ENCODE peak calls at places on chromosome 20, in six cellular contexts. C, P, I, S, Z and T are unnamed samples.

GRCh38 chr20:40843251-40843650 is 154.2 kb upstream of the MAFB start:
- DNase-seq in P (no peak), C (no peak), S (no peak), I (no peak), Z (no peak), T (no peak)

GRCh38 chr20:55291251-55291650 is 714.1 kb downstream of the CBLN4 start:
- DNase-seq in P (no peak), I (no peak), S (no peak), C (no peak), Z (no peak), T (no peak)

GRCh38 chr20:49594143-49594928 is 26.4 kb upstream of the PTGIS start:
- DNase-seq in P (peak; percentile 87), S (no peak), C (peak; percentile 80), I (peak; percentile 77), Z (no peak), T (no peak)

GRCh38 chr20:20743511-20744169 is 31.2 kb upstream of the RALGAPA2 start:
- DNase-seq in P (no peak), S (no peak), C (peak; percentile 85), Z (peak; percentile 65), I (peak; percentile 57), T (no peak)

GRCh38 chr20:330233-331149 is 5.1 kb downstream of the SOX12 start:
- DNase-seq in I (peak; percentile 49), S (peak; percentile 79), Z (peak; percentile 54), P (peak; percentile 66), C (peak; percentile 49), T (peak; percentile 72)

GRCh38 chr20:11216451-11217314 is 542.9 kb upstream of the JAG1 start:
- DNase-seq in C (no peak), I (no peak), S (peak; percentile 81), P (peak; percentile 82), Z (no peak), T (no peak)

GRCh38 chr20:44207066-44207723 is 3.4 kb downstream of the OSER1 start:
- DNase-seq in Z (no peak), S (no peak), I (no peak), P (peak; percentile 35), C (no peak), T (no peak)

GRCh38 chr20:53208110-53208908 is 236.2 kb downstream of the TSHZ2 start:
- DNase-seq in P (no peak), Z (no peak), I (no peak), C (no peak), S (peak; percentile 23), T (no peak)

GRCh38 chr20:1274485-1275313 is 8.6 kb downstream of the SNPH start:
- DNase-seq in S (no peak), Z (no peak), C (no peak), P (no peak), I (no peak), T (no peak)

GRCh38 chr20:4681441-4681840 is 40.3 kb upstream of the PRND start:
- DNase-seq in P (no peak), Z (no peak), C (no peak), S (no peak), I (no peak), T (no peak)

GRCh38 chr20:7943891-7944290 is 3.6 kb upstream of the HAO1 start:
- DNase-seq in Z (no peak), P (no peak), C (no peak), S (no peak), I (no peak), T (no peak)

GRCh38 chr20:62737971-62738881 is 29.6 kb downstream of the NTSR1 start:
- DNase-seq in I (no peak), P (no peak), Z (no peak), C (no peak), S (no peak), T (no peak)

GRCh38 chr20:5390719-5391118 is 74.0 kb upstream of the PROKR2 start:
- DNase-seq in S (no peak), I (no peak), C (no peak), P (no peak), Z (no peak), T (no peak)

GRCh38 chr20:20568604-20569205 is 143.7 kb downstream of the RALGAPA2 start:
- DNase-seq in S (peak; percentile 59), C (no peak), P (peak; percentile 58), I (no peak), Z (no peak), T (peak; percentile 7)

GRCh38 chr20:59770270-59770669 is 163.2 kb downstream of the SYCP2 start:
- DNase-seq in P (no peak), I (no peak), C (no peak), Z (no peak), S (no peak), T (no peak)

GRCh38 chr20:3410464-3410863 is 3.0 kb upstream of the DNAAF9 start:
- DNase-seq in Z (no peak), C (no peak), I (no peak), S (no peak), P (no peak), T (no peak)

GRCh38 chr20:2751868-2752630 is 48.4 kb downstream of the CPXM1 start:
- DNase-seq in C (no peak), Z (peak; percentile 44), P (no peak), I (peak; percentile 43), S (peak; percentile 42), T (peak; percentile 76)

GRCh38 chr20:9609892-9610502 is 95.6 kb downstream of the LAMP5 start:
- DNase-seq in Z (no peak), I (peak; percentile 69), S (peak; percentile 83), P (peak; percentile 71), C (peak; percentile 28), T (no peak)

GRCh38 chr20:54995553-54995952 is 520.2 kb downstream of the DOK5 start:
- DNase-seq in S (peak; percentile 4), I (no peak), P (no peak), C (no peak), Z (no peak), T (peak; percentile 35)

GRCh38 chr20:45104786-45105185 is 3.9 kb upstream of the KCNS1 start:
- DNase-seq in S (no peak), I (no peak), P (peak; percentile 76), C (no peak), Z (no peak), T (peak; percentile 91)

DNA sequence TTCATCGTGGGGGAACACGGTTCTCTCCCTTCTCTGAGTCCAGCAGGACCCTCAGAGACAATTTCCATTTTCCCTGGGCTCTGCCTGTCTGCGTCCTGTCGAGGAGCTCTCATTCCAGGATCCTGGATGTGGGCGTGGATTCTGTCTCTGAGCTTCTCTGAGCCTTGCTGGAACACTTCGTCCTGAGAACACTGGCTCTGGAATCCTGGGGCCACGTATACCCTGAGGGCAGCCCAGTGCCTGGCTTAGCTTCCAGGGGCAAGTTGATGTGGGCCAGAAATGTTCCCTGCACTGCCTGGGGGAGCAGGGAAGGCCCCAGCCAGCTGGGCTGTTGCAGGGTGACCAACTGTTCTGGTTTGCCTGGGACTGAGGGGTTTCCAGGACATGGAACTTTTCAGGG is 309.1 kb downstream of the DHX35 start:
- DNase-seq in I (no peak), C (no peak), Z (no peak), P (no peak), S (no peak), T (no peak)
- TF ChIP-seq POLR2A in I (no peak), C (no peak), Z (no peak), P (no peak), S (no peak), T (no peak)

GRCh38 chr20:23357767-23358562 is 4.0 kb upstream of the GZF1 start:
- DNase-seq in Z (peak; percentile 100), P (peak; percentile 99), S (peak; percentile 100), I (peak; percentile 100), C (peak; percentile 100), T (peak; percentile 86)
- TF ChIP-seq POLR2A in Z (peak; percentile 54), P (peak; percentile 91), S (peak; percentile 72), I (no peak), C (peak; percentile 80), T (peak; percentile 88)

GRCh38 chr20:15111654-15112053 is 774.2 kb upstream of the FLRT3 start:
- DNase-seq in P (no peak), C (no peak), I (no peak), Z (no peak), S (no peak), T (no peak)
- TF ChIP-seq POLR2A in P (no peak), C (no peak), I (no peak), Z (no peak), S (no peak), T (no peak)

GRCh38 chr20:31666258-31667042 is 28.7 kb downstream of the COX4I2 start:
- DNase-seq in I (no peak), S (no peak), Z (no peak), C (peak; percentile 66), P (no peak), T (no peak)
- TF ChIP-seq POLR2A in I (no peak), S (no peak), Z (no peak), C (no peak), P (no peak), T (no peak)

DNA sequence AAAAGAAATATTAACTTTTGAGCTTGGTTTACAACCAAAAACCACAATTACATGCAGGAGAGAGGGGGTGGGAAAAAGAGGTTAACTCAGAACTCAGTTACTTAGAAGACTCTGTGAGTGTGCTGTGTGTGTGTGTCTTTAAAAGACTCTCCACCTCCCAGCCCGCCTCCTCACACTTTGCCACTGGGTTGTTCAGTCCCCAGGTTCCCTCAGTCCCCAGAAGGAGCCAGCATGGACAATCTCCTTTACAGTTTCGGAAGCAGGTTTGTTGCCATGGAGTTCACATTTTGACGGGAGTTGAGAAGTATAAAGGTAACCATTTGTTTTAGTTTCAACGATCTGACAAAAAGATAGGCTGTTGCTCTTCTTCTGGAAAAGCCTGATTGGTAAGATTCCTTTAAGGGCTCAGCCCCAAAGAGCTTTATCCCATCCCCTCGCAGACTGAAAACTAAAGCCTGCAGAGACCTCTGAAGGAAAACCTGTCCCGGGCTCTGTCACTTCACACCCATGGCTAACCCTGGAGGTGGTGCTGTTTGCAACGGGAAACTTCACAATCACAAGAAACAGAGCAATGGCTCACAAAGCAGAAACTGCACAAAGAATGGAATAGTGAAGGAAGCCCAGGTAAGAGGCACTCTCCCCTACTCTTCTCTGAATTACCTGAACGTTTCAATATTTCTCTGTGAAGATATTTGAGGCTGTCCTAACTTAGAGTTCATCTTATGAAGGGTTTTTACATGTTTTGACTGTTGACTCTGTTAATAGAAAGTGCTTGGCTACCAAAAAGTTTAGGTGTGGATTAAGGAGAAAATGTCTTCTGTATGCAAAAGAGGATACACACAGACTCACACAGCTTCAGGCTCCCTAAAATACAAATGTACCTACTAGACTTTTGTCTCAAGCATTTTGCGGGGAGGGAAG is at the start of gene SPTLC3:
- DNase-seq in Z (peak; percentile 18), S (no peak), C (peak; percentile 42), I (peak; percentile 48), P (peak; percentile 36), T (no peak)
- TF ChIP-seq POLR2A in Z (peak; percentile 22), S (no peak), C (no peak), I (no peak), P (no peak), T (no peak)

GRCh38 chr20:36773123-36773547 is 428 bp downstream of the DSN1 start:
- DNase-seq in I (no peak), S (no peak), C (no peak), Z (no peak), P (no peak), T (no peak)

GRCh38 chr20:36775826-36776225 is 2.3 kb upstream of the DSN1 start:
- DNase-seq in P (no peak), S (no peak), Z (no peak), C (no peak), I (no peak), T (no peak)

GRCh38 chr20:36770680-36771079 is 2.9 kb downstream of the DSN1 start:
- DNase-seq in Z (no peak), I (no peak), S (no peak), P (no peak), C (no peak), T (no peak)

GRCh38 chr20:36775196-36775595 is 1.6 kb upstream of the DSN1 start:
- DNase-seq in S (no peak), I (no peak), P (no peak), Z (no peak), C (no peak), T (no peak)

GRCh38 chr20:36773548-36774242 is at the start of gene DSN1:
- DNase-seq in C (peak; percentile 98), P (peak; percentile 97), Z (peak; percentile 95), I (peak; percentile 100), S (peak; percentile 98), T (peak; percentile 91)
- TF ChIP-seq POLR2A in C (peak; percentile 69), P (peak; percentile 90), Z (peak; percentile 67), I (no peak), S (peak; percentile 61), T (peak; percentile 86)